ENCODE peak calls at places on chromosomes 16 and 17, in six cellular contexts. J is stimulated activated CD4-positive, alpha-beta T cell treated with anti-CD3 and anti-CD28 coated beads, TNF-alpha, amount 100 ng/mL, for 24 hours; S is psoas muscle; M is stimulated activated CD8-positive, alpha-beta memory T cell treated with anti-CD3 and anti-CD28 coated beads, Interleukin-15, amount 100 ng/mL, for 24 hours; O is foreskin keratinocyte; C is activated T-cell treated with anti-CD3 and anti-CD28 coated beads for 1 hour. I is an unnamed sample.

GRCh38 chr16:8751481-8752311 is 45.7 kb downstream of the TMEM186 start:
- DNase-seq in M (no peak), O (peak), S (no peak), C (no peak), J (no peak), I (no peak)

GRCh38 chr17:66747561-66748275 is 87.2 kb upstream of the CACNG5 start:
- DNase-seq in S (no peak), C (no peak), M (no peak), J (no peak), O (no peak), I (no peak)

GRCh38 chr16:29821663-29822115 is 1.4 kb downstream of the MVP start:
- DNase-seq in O (peak), S (no peak), M (no peak), J (no peak), C (no peak), I (no peak)

GRCh38 chr16:50696575-50697420 is 3.4 kb downstream of the NOD2 start:
- DNase-seq in C (no peak), M (no peak), J (no peak), S (peak), O (peak), I (no peak)

GRCh38 chr16:67910162-67910561 is 17.1 kb downstream of the PSKH1 start:
- DNase-seq in C (no peak), M (no peak), O (peak), J (no peak), S (no peak), I (no peak)

GRCh38 chr16:212999-213398 is 16.2 kb downstream of the LUC7L start:
- DNase-seq in S (no peak), J (no peak), C (no peak), M (no peak), O (peak), I (no peak)

GRCh38 chr16:50644730-50645129 is 36.4 kb downstream of the SNX20 start:
- DNase-seq in J (no peak), O (no peak), C (no peak), S (no peak), M (no peak), I (peak)

GRCh38 chr17:20059728-20060188 is 50.6 kb downstream of the SPECC1 start:
- DNase-seq in S (no peak), J (no peak), M (no peak), C (no peak), O (peak), I (no peak)

GRCh38 chr17:73551756-73552155 is 92.5 kb downstream of the SDK2 start:
- DNase-seq in J (no peak), S (no peak), M (no peak), C (no peak), O (no peak), I (no peak)

GRCh38 chr16:68229431-68230175 is 6.3 kb downstream of the ESRP2 start:
- DNase-seq in J (no peak), C (no peak), S (no peak), O (no peak), M (no peak), I (peak)

GRCh38 chr17:82528484-82529265 is 9.1 kb downstream of the FOXK2 start:
- DNase-seq in J (no peak), O (peak), C (no peak), M (no peak), S (peak), I (no peak)

GRCh38 chr17:64635647-64636305 is 26.3 kb downstream of the SMURF2 start:
- DNase-seq in O (peak), S (no peak), M (no peak), J (no peak), C (no peak), I (no peak)

GRCh38 chr16:19168173-19169080 is at the start of gene SYT17:
- DNase-seq in S (peak), M (no peak), J (no peak), C (no peak), O (no peak), I (no peak)

GRCh38 chr17:34527908-34528470 is 51.4 kb upstream of the TMEM132E start:
- DNase-seq in S (no peak), O (no peak), J (no peak), C (no peak), M (no peak), I (no peak)

GRCh38 chr17:39755550-39756375 is 18.0 kb downstream of the GRB7 start:
- DNase-seq in O (no peak), S (no peak), C (peak), J (peak), M (no peak), I (no peak)

GRCh38 chr16:10688291-10688690 is 6.4 kb downstream of the TEKT5 start:
- DNase-seq in J (no peak), C (no peak), S (no peak), M (no peak), O (no peak), I (no peak)

GRCh38 chr17:64001763-64002529 is 3.8 kb downstream of the PRR29 start:
- DNase-seq in M (no peak), C (no peak), O (no peak), S (peak), J (no peak), I (no peak)

GRCh38 chr17:81399481-81400153 is 4.4 kb downstream of the BAHCC1 start:
- DNase-seq in M (no peak), S (peak), C (no peak), J (no peak), O (no peak), I (no peak)

GRCh38 chr16:88387177-88387576 is 4.4 kb downstream of the ZNF469 start:
- DNase-seq in C (no peak), S (peak), M (no peak), J (no peak), O (no peak), I (no peak)

GRCh38 chr16:64240586-64240985 is 881.3 kb downstream of the CDH11 start:
- DNase-seq in O (peak), C (no peak), J (no peak), M (no peak), S (no peak), I (no peak)